ENCODE peak calls at places on chromosome 10, in seven cellular contexts. K is colonic mucosa; Q is dorsolateral prefrontal cortex; V is pancreas; M is CD4-positive, alpha-beta memory T cell; T is OCI-LY7; R is GM23248. F is an unnamed sample.

GRCh38 chr10:61000769-61001730 is 57.1 kb upstream of the RHOBTB1 start:
- DNase-seq in V (peak), R (peak), K (peak), Q (peak), M (no peak), T (no peak), F (no peak)

GRCh38 chr10:43708256-43708655 is 59.6 kb upstream of the ZNF32 start:
- DNase-seq in M (no peak), V (no peak), T (no peak), K (no peak), R (no peak), Q (no peak), F (no peak)

GRCh38 chr10:90885176-90885575 is 13.4 kb downstream of the RPP30 start:
- DNase-seq in R (peak), T (no peak), Q (no peak), V (no peak), K (no peak), M (no peak), F (no peak)

GRCh38 chr10:35300063-35300699 is 36.1 kb upstream of the CCNY start:
- DNase-seq in M (no peak), R (peak), K (peak), Q (no peak), T (no peak), V (no peak), F (no peak)

GRCh38 chr10:133168617-133169031 is 8.6 kb downstream of the KNDC1 start:
- DNase-seq in K (no peak), V (no peak), T (no peak), R (no peak), M (no peak), Q (no peak), F (no peak)

GRCh38 chr10:43234471-43235041 is 32.3 kb downstream of the RASGEF1A start:
- DNase-seq in V (peak), T (no peak), Q (peak), M (no peak), K (no peak), R (no peak), F (no peak)

GRCh38 chr10:59808896-59809643 is 55.8 kb upstream of the MRLN start:
- DNase-seq in V (peak), R (peak), M (peak), Q (peak), T (peak), K (peak), F (no peak)

GRCh38 chr10:93813507-93814465 is 56.0 kb downstream of the LGI1 start:
- DNase-seq in K (peak), Q (no peak), M (peak), V (peak), T (peak), R (peak), F (peak)

GRCh38 chr10:10333622-10334021 is 684.0 kb upstream of the CELF2 start:
- DNase-seq in V (no peak), Q (no peak), K (no peak), T (no peak), R (no peak), M (no peak), F (no peak)

GRCh38 chr10:72331575-72332422 is 22.9 kb downstream of the DNAJB12 start:
- DNase-seq in R (peak), T (peak), M (peak), V (peak), K (peak), Q (peak), F (peak)

GRCh38 chr10:18906636-18907035 is 142.0 kb upstream of the MALRD1 start:
- DNase-seq in K (no peak), T (no peak), M (no peak), V (no peak), R (no peak), Q (no peak), F (no peak)

GRCh38 chr10:72034761-72035160 is 53.6 kb downstream of the SPOCK2 start:
- DNase-seq in Q (no peak), K (no peak), T (no peak), M (no peak), V (no peak), R (no peak), F (no peak)

GRCh38 chr10:21488246-21488953 is 37.1 kb downstream of the SKIDA1 start:
- DNase-seq in V (no peak), Q (no peak), K (no peak), M (no peak), T (no peak), R (no peak), F (no peak)

GRCh38 chr10:79159141-79159619 is 90.4 kb downstream of the ZMIZ1 start:
- DNase-seq in T (no peak), R (peak), K (no peak), Q (no peak), V (peak), M (no peak), F (no peak)

GRCh38 chr10:86231796-86232560 is 134.6 kb downstream of the GRID1 start:
- DNase-seq in Q (no peak), V (no peak), M (no peak), T (no peak), R (no peak), K (no peak), F (no peak)

GRCh38 chr10:73876971-73877370 is 2.6 kb upstream of the CAMK2G start:
- DNase-seq in M (no peak), R (peak), T (no peak), V (no peak), Q (no peak), K (no peak), F (no peak)
- H3K27ac ChIP-seq in M (no peak), R (no peak), T (no peak), V (no peak), Q (no peak), K (no peak), F (no peak)

GRCh38 chr10:36717118-36717517 is 408.3 kb upstream of the ANKRD30A start:
- DNase-seq in R (no peak), Q (no peak), K (no peak), T (no peak), M (no peak), V (no peak), F (no peak)

GRCh38 chr10:36712695-36713094 is 412.7 kb upstream of the ANKRD30A start:
- DNase-seq in Q (no peak), M (no peak), K (no peak), V (no peak), R (peak), T (no peak), F (no peak)

GRCh38 chr10:36716291-36716690 is 409.1 kb upstream of the ANKRD30A start:
- DNase-seq in T (no peak), Q (no peak), K (no peak), V (no peak), R (no peak), M (no peak), F (no peak)

GRCh38 chr10:36711371-36711770 is 414.0 kb upstream of the ANKRD30A start:
- DNase-seq in M (no peak), R (no peak), T (no peak), V (no peak), Q (no peak), K (no peak), F (no peak)
- H3K27ac ChIP-seq in M (no peak), R (no peak), T (no peak), V (no peak), Q (no peak), K (no peak), F (no peak)

DNA sequence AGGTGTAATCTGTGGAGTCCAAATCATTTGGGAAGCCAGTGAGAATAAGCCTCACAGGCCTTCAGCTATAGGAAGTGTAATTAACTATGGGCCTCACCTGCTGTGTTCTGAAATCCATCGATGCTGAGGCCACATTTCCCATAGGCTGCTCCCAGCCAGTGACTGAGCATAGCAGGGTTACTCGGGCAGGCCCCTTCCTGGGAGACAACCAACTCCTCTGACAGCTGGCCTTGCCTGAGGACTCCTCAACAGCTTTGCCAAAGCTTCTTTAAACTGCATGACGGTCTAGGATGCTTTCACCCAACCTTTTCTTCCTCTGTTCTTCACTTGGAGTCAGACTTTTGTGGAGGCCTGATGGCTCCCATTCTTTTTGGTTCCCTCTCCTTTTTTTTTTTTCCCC is 63.8 kb upstream of the SMNDC1 start:
- DNase-seq in M (no peak), R (no peak), K (no peak), Q (no peak), V (no peak), T (no peak), F (no peak)
- H3K27ac ChIP-seq in M (no peak), R (no peak), K (no peak), Q (no peak), V (no peak), T (no peak), F (no peak)

GRCh38 chr10:75228278-75228677 is 7.5 kb downstream of the COMTD1 start:
- DNase-seq in Q (no peak), R (no peak), M (no peak), V (no peak), K (no peak), T (no peak), F (no peak)

GRCh38 chr10:75226656-75227055 is 9.1 kb downstream of the COMTD1 start:
- DNase-seq in Q (no peak), T (no peak), V (no peak), R (no peak), K (no peak), M (no peak), F (no peak)

GRCh38 chr10:75228834-75229233 is 6.9 kb downstream of the COMTD1 start:
- DNase-seq in Q (no peak), R (peak), T (no peak), V (no peak), M (no peak), K (no peak), F (no peak)

GRCh38 chr10:75223507-75223906 is 12.2 kb downstream of the COMTD1 start:
- DNase-seq in R (no peak), K (no peak), V (no peak), Q (no peak), M (no peak), T (no peak), F (no peak)

GRCh38 chr10:75226055-75226454 is 9.7 kb downstream of the COMTD1 start:
- DNase-seq in Q (no peak), R (no peak), M (no peak), T (no peak), V (no peak), K (no peak), F (no peak)
- H3K27ac ChIP-seq in Q (peak), R (peak), M (no peak), T (no peak), V (peak), K (peak), F (no peak)

DNA sequence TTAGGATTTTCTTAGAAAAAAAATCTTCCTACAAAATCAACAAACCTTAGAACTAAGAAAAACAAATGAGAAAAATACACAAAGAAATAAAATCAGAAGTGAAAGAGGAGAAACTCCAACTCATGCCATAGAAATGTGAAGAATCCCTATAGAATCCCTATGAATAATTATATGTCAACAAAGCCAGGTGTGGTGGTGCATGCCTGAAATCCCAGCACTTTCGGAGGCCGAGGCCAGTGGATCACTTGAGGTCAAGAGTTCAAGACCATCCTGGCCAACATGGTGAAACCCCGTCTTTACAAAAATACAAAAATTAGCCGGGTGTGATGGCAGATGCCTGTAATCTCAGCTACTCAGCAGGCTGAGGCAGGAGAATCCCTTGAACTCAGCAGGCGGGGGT is 27.1 kb downstream of the ACSM6 start:
- DNase-seq in M (no peak), R (no peak), K (no peak), V (no peak), Q (no peak), T (no peak), F (no peak)
- H3K27ac ChIP-seq in M (no peak), R (no peak), K (no peak), V (no peak), Q (no peak), T (no peak), F (no peak)

GRCh38 chr10:97774811-97775294 is 3.1 kb upstream of the SFRP5 start:
- DNase-seq in M (no peak), T (no peak), K (no peak), Q (no peak), V (peak), R (no peak), F (no peak)
- H3K27ac ChIP-seq in M (no peak), T (no peak), K (no peak), Q (no peak), V (peak), R (no peak), F (no peak)

GRCh38 chr10:102812213-102812876 is 24.9 kb downstream of the CYP17A1 start:
- DNase-seq in R (no peak), K (no peak), Q (no peak), T (peak), V (no peak), M (no peak), F (no peak)
- H3K27ac ChIP-seq in R (no peak), K (no peak), Q (no peak), T (peak), V (no peak), M (no peak), F (no peak)